ENCODE peak calls at places on chromosomes 12 and 14, in nine cellular contexts. One of them, this sample, is unnamed.

GRCh38 chr12:100708591-100708990 is 86.0 kb upstream of the ANO4 start:
- DNase-seq in GM03348: no peak
- DNase-seq in cardiac fibroblast: no peak
- DNase-seq in T-helper 1 cell: no peak
- DNase-seq in neuronal stem cell: no peak
- DNase-seq in HS-5: no peak
- DNase-seq in HTR-8/SVneo: no peak
- DNase-seq in progenitor cell of endocrine pancreas: no peak
- DNase-seq in T follicular helper cell: no peak
- DNase-seq in this sample: no peak

GRCh38 chr14:89773644-89774316 is 180.8 kb downstream of the EFCAB11 start:
- DNase-seq in HS-5: no peak
- DNase-seq in cardiac fibroblast: peak
- DNase-seq in GM03348: no peak
- DNase-seq in T follicular helper cell: peak
- DNase-seq in neuronal stem cell: no peak
- DNase-seq in T-helper 1 cell: peak
- DNase-seq in progenitor cell of endocrine pancreas: peak
- DNase-seq in HTR-8/SVneo: peak
- DNase-seq in this sample: peak

GRCh38 chr12:77124767-77125166 is 59.4 kb upstream of the E2F7 start:
- DNase-seq in T follicular helper cell: no peak
- DNase-seq in cardiac fibroblast: peak
- DNase-seq in HS-5: no peak
- DNase-seq in T-helper 1 cell: no peak
- DNase-seq in progenitor cell of endocrine pancreas: no peak
- DNase-seq in GM03348: no peak
- DNase-seq in HTR-8/SVneo: no peak
- DNase-seq in neuronal stem cell: no peak
- DNase-seq in this sample: no peak

GRCh38 chr12:17691369-17691768 is 398.6 kb downstream of the RERGL start:
- DNase-seq in HTR-8/SVneo: no peak
- DNase-seq in progenitor cell of endocrine pancreas: no peak
- DNase-seq in GM03348: no peak
- DNase-seq in HS-5: no peak
- DNase-seq in cardiac fibroblast: no peak
- DNase-seq in neuronal stem cell: no peak
- DNase-seq in T follicular helper cell: no peak
- DNase-seq in T-helper 1 cell: no peak
- DNase-seq in this sample: no peak

GRCh38 chr12:55686366-55687010 is 21.2 kb downstream of the ITGA7 start:
- DNase-seq in HS-5: no peak
- DNase-seq in neuronal stem cell: no peak
- DNase-seq in GM03348: no peak
- DNase-seq in T-helper 1 cell: no peak
- DNase-seq in progenitor cell of endocrine pancreas: no peak
- DNase-seq in HTR-8/SVneo: no peak
- DNase-seq in T follicular helper cell: no peak
- DNase-seq in cardiac fibroblast: no peak
- DNase-seq in this sample: no peak

GRCh38 chr12:9646794-9647622 is 22.5 kb upstream of the CLEC2D start:
- DNase-seq in HS-5: peak
- DNase-seq in HTR-8/SVneo: no peak
- DNase-seq in T-helper 1 cell: no peak
- DNase-seq in neuronal stem cell: peak
- DNase-seq in GM03348: no peak
- DNase-seq in progenitor cell of endocrine pancreas: no peak
- DNase-seq in cardiac fibroblast: peak
- DNase-seq in T follicular helper cell: no peak
- DNase-seq in this sample: no peak

GRCh38 chr12:58425481-58426392 is 484.4 kb downstream of the ATP23 start:
- DNase-seq in progenitor cell of endocrine pancreas: no peak
- DNase-seq in HS-5: peak
- DNase-seq in HTR-8/SVneo: peak
- DNase-seq in T follicular helper cell: no peak
- DNase-seq in cardiac fibroblast: peak
- DNase-seq in GM03348: peak
- DNase-seq in neuronal stem cell: peak
- DNase-seq in T-helper 1 cell: no peak
- DNase-seq in this sample: no peak

GRCh38 chr12:90211017-90211416 is 502.4 kb upstream of the ATP2B1 start:
- DNase-seq in cardiac fibroblast: peak
- DNase-seq in GM03348: peak
- DNase-seq in T-helper 1 cell: no peak
- DNase-seq in HS-5: peak
- DNase-seq in T follicular helper cell: no peak
- DNase-seq in neuronal stem cell: no peak
- DNase-seq in HTR-8/SVneo: peak
- DNase-seq in progenitor cell of endocrine pancreas: no peak
- DNase-seq in this sample: no peak

GRCh38 chr12:82966160-82966559 is 279.5 kb downstream of the TMTC2 start:
- DNase-seq in HTR-8/SVneo: no peak
- DNase-seq in neuronal stem cell: no peak
- DNase-seq in T-helper 1 cell: no peak
- DNase-seq in HS-5: no peak
- DNase-seq in GM03348: no peak
- DNase-seq in T follicular helper cell: no peak
- DNase-seq in cardiac fibroblast: peak
- DNase-seq in progenitor cell of endocrine pancreas: no peak
- DNase-seq in this sample: no peak

GRCh38 chr12:124040737-124041136 is 67.7 kb downstream of the ZNF664 start:
- DNase-seq in HS-5: no peak
- DNase-seq in T-helper 1 cell: no peak
- DNase-seq in cardiac fibroblast: no peak
- DNase-seq in HTR-8/SVneo: no peak
- DNase-seq in progenitor cell of endocrine pancreas: no peak
- DNase-seq in T follicular helper cell: no peak
- DNase-seq in neuronal stem cell: no peak
- DNase-seq in GM03348: no peak
- DNase-seq in this sample: no peak

GRCh38 chr14:60632777-60633176 is 16.5 kb downstream of the SIX1 start:
- DNase-seq in neuronal stem cell: no peak
- DNase-seq in cardiac fibroblast: no peak
- DNase-seq in GM03348: no peak
- DNase-seq in HS-5: no peak
- DNase-seq in HTR-8/SVneo: no peak
- DNase-seq in T-helper 1 cell: no peak
- DNase-seq in progenitor cell of endocrine pancreas: no peak
- DNase-seq in T follicular helper cell: no peak
- DNase-seq in this sample: no peak

GRCh38 chr14:90742709-90743108 is 73.5 kb downstream of the TTC7B start:
- DNase-seq in T-helper 1 cell: no peak
- DNase-seq in T follicular helper cell: no peak
- DNase-seq in HS-5: no peak
- DNase-seq in neuronal stem cell: no peak
- DNase-seq in cardiac fibroblast: no peak
- DNase-seq in GM03348: no peak
- DNase-seq in HTR-8/SVneo: no peak
- DNase-seq in progenitor cell of endocrine pancreas: no peak
- DNase-seq in this sample: no peak

GRCh38 chr12:116773276-116773731 is 35.2 kb downstream of the RNFT2 start:
- DNase-seq in HS-5: no peak
- DNase-seq in neuronal stem cell: no peak
- DNase-seq in GM03348: peak
- DNase-seq in T-helper 1 cell: no peak
- DNase-seq in HTR-8/SVneo: peak
- DNase-seq in T follicular helper cell: no peak
- DNase-seq in progenitor cell of endocrine pancreas: no peak
- DNase-seq in cardiac fibroblast: peak
- DNase-seq in this sample: no peak

GRCh38 chr14:68473050-68473449 is 319.8 kb downstream of the ZFP36L1 start:
- DNase-seq in cardiac fibroblast: no peak
- DNase-seq in HTR-8/SVneo: no peak
- DNase-seq in neuronal stem cell: no peak
- DNase-seq in progenitor cell of endocrine pancreas: no peak
- DNase-seq in HS-5: no peak
- DNase-seq in T follicular helper cell: no peak
- DNase-seq in T-helper 1 cell: no peak
- DNase-seq in GM03348: no peak
- DNase-seq in this sample: no peak

GRCh38 chr12:79691299-79692248 is 810 bp upstream of the PAWR start:
- DNase-seq in HTR-8/SVneo: peak
- DNase-seq in T follicular helper cell: no peak
- DNase-seq in HS-5: peak
- DNase-seq in cardiac fibroblast: peak
- DNase-seq in GM03348: peak
- DNase-seq in progenitor cell of endocrine pancreas: no peak
- DNase-seq in T-helper 1 cell: no peak
- DNase-seq in neuronal stem cell: no peak
- DNase-seq in this sample: no peak

GRCh38 chr12:49296034-49296835 is 1.3 kb downstream of the PRPH start:
- DNase-seq in HS-5: no peak
- DNase-seq in neuronal stem cell: no peak
- DNase-seq in HTR-8/SVneo: peak
- DNase-seq in T-helper 1 cell: peak
- DNase-seq in GM03348: peak
- DNase-seq in progenitor cell of endocrine pancreas: peak
- DNase-seq in T follicular helper cell: peak
- DNase-seq in cardiac fibroblast: no peak
- DNase-seq in this sample: peak

GRCh38 chr14:77124345-77125274 is 17.0 kb downstream of the ZDHHC22 start:
- DNase-seq in neuronal stem cell: peak
- DNase-seq in progenitor cell of endocrine pancreas: peak
- DNase-seq in GM03348: peak
- DNase-seq in HS-5: no peak
- DNase-seq in HTR-8/SVneo: no peak
- DNase-seq in T follicular helper cell: peak
- DNase-seq in T-helper 1 cell: peak
- DNase-seq in cardiac fibroblast: peak
- DNase-seq in this sample: peak

GRCh38 chr12:50282581-50283229 is 615 bp downstream of the LIMA1 start:
- DNase-seq in cardiac fibroblast: peak
- DNase-seq in progenitor cell of endocrine pancreas: no peak
- DNase-seq in T-helper 1 cell: no peak
- DNase-seq in GM03348: peak
- DNase-seq in HTR-8/SVneo: peak
- DNase-seq in T follicular helper cell: no peak
- DNase-seq in HS-5: no peak
- DNase-seq in neuronal stem cell: no peak
- DNase-seq in this sample: no peak

GRCh38 chr14:67413806-67414769 is 2.1 kb upstream of the PLEK2 start:
- DNase-seq in GM03348: peak
- DNase-seq in HTR-8/SVneo: peak
- DNase-seq in HS-5: peak
- DNase-seq in T-helper 1 cell: no peak
- DNase-seq in cardiac fibroblast: peak
- DNase-seq in neuronal stem cell: no peak
- DNase-seq in T follicular helper cell: no peak
- DNase-seq in progenitor cell of endocrine pancreas: no peak
- DNase-seq in this sample: no peak

GRCh38 chr14:88983755-88984154 is 159.3 kb downstream of the TTC8 start:
- DNase-seq in GM03348: peak
- DNase-seq in HTR-8/SVneo: peak
- DNase-seq in progenitor cell of endocrine pancreas: no peak
- DNase-seq in HS-5: peak
- DNase-seq in cardiac fibroblast: peak
- DNase-seq in T follicular helper cell: no peak
- DNase-seq in T-helper 1 cell: no peak
- DNase-seq in neuronal stem cell: no peak
- DNase-seq in this sample: no peak

GRCh38 chr12:93571854-93572711 is at the start of gene SOCS2:
- DNase-seq in T-helper 1 cell: peak
- DNase-seq in T follicular helper cell: no peak
- DNase-seq in HS-5: no peak
- DNase-seq in progenitor cell of endocrine pancreas: peak
- DNase-seq in cardiac fibroblast: peak
- DNase-seq in GM03348: peak
- DNase-seq in neuronal stem cell: peak
- DNase-seq in HTR-8/SVneo: no peak
- DNase-seq in this sample: no peak

GRCh38 chr14:23118506-23119361 is at the start of gene CEBPE:
- DNase-seq in T-helper 1 cell: no peak
- DNase-seq in cardiac fibroblast: no peak
- DNase-seq in neuronal stem cell: no peak
- DNase-seq in GM03348: no peak
- DNase-seq in T follicular helper cell: no peak
- DNase-seq in HS-5: no peak
- DNase-seq in progenitor cell of endocrine pancreas: no peak
- DNase-seq in HTR-8/SVneo: no peak
- DNase-seq in this sample: no peak

GRCh38 chr12:15963271-15963670 is 52.1 kb downstream of the DERA start:
- DNase-seq in neuronal stem cell: no peak
- DNase-seq in GM03348: peak
- DNase-seq in HS-5: no peak
- DNase-seq in T-helper 1 cell: no peak
- DNase-seq in T follicular helper cell: no peak
- DNase-seq in progenitor cell of endocrine pancreas: no peak
- DNase-seq in HTR-8/SVneo: no peak
- DNase-seq in cardiac fibroblast: peak
- DNase-seq in this sample: no peak

GRCh38 chr12:130192667-130193345 is 30.5 kb downstream of the FZD10 start:
- DNase-seq in cardiac fibroblast: no peak
- DNase-seq in progenitor cell of endocrine pancreas: no peak
- DNase-seq in HS-5: no peak
- DNase-seq in HTR-8/SVneo: no peak
- DNase-seq in GM03348: no peak
- DNase-seq in neuronal stem cell: no peak
- DNase-seq in T-helper 1 cell: no peak
- DNase-seq in T follicular helper cell: no peak
- DNase-seq in this sample: no peak

GRCh38 chr12:94644622-94645021 is 5.7 kb downstream of the TMCC3 start:
- DNase-seq in neuronal stem cell: no peak
- DNase-seq in HTR-8/SVneo: peak
- DNase-seq in T follicular helper cell: no peak
- DNase-seq in GM03348: no peak
- DNase-seq in T-helper 1 cell: no peak
- DNase-seq in HS-5: peak
- DNase-seq in cardiac fibroblast: peak
- DNase-seq in progenitor cell of endocrine pancreas: no peak
- DNase-seq in this sample: no peak

GRCh38 chr14:51575225-51576111 is 76.2 kb upstream of the FRMD6 start:
- DNase-seq in progenitor cell of endocrine pancreas: no peak
- DNase-seq in HS-5: no peak
- DNase-seq in neuronal stem cell: no peak
- DNase-seq in T follicular helper cell: no peak
- DNase-seq in cardiac fibroblast: no peak
- DNase-seq in T-helper 1 cell: no peak
- DNase-seq in GM03348: peak
- DNase-seq in HTR-8/SVneo: no peak
- DNase-seq in this sample: no peak

GRCh38 chr12:104360988-104361707 is 57.6 kb downstream of the EID3 start:
- DNase-seq in HS-5: no peak
- DNase-seq in progenitor cell of endocrine pancreas: no peak
- DNase-seq in cardiac fibroblast: peak
- DNase-seq in T-helper 1 cell: no peak
- DNase-seq in T follicular helper cell: no peak
- DNase-seq in neuronal stem cell: no peak
- DNase-seq in GM03348: no peak
- DNase-seq in HTR-8/SVneo: peak
- DNase-seq in this sample: no peak

GRCh38 chr12:96246926-96247566 is 52.9 kb downstream of the ELK3 start:
- DNase-seq in progenitor cell of endocrine pancreas: no peak
- DNase-seq in GM03348: no peak
- DNase-seq in T follicular helper cell: no peak
- DNase-seq in cardiac fibroblast: no peak
- DNase-seq in neuronal stem cell: no peak
- DNase-seq in T-helper 1 cell: no peak
- DNase-seq in HTR-8/SVneo: no peak
- DNase-seq in HS-5: no peak
- DNase-seq in this sample: no peak

GRCh38 chr14:20327005-20327869 is 5.8 kb downstream of the CCNB1IP1 start:
- DNase-seq in cardiac fibroblast: peak
- DNase-seq in neuronal stem cell: peak
- DNase-seq in T-helper 1 cell: no peak
- DNase-seq in HTR-8/SVneo: peak
- DNase-seq in HS-5: no peak
- DNase-seq in T follicular helper cell: no peak
- DNase-seq in progenitor cell of endocrine pancreas: no peak
- DNase-seq in GM03348: peak
- DNase-seq in this sample: no peak

GRCh38 chr14:38868415-38869290 is 234.4 kb downstream of the SEC23A start:
- DNase-seq in HS-5: no peak
- DNase-seq in neuronal stem cell: no peak
- DNase-seq in T follicular helper cell: no peak
- DNase-seq in progenitor cell of endocrine pancreas: no peak
- DNase-seq in cardiac fibroblast: no peak
- DNase-seq in GM03348: no peak
- DNase-seq in HTR-8/SVneo: no peak
- DNase-seq in T-helper 1 cell: no peak
- DNase-seq in this sample: no peak

GRCh38 chr12:138898-139534 is 72.4 kb downstream of the IQSEC3 start:
- DNase-seq in progenitor cell of endocrine pancreas: no peak
- DNase-seq in T-helper 1 cell: no peak
- DNase-seq in HS-5: no peak
- DNase-seq in neuronal stem cell: no peak
- DNase-seq in T follicular helper cell: no peak
- DNase-seq in HTR-8/SVneo: no peak
- DNase-seq in GM03348: no peak
- DNase-seq in cardiac fibroblast: peak
- DNase-seq in this sample: no peak